ENCODE peak calls at places on chromosomes 13 and 19, in five cellular contexts. One of them, this sample, is unnamed.

GRCh38 chr19:37986048-37986750 is 79.2 kb downstream of the SIPA1L3 start:
- DNase-seq in H54: no peak
- DNase-seq in ACHN: no peak
- DNase-seq in colonic mucosa: no peak
- DNase-seq in putamen: no peak
- DNase-seq in this sample: no peak

GRCh38 chr19:18594824-18595373 is 6.3 kb downstream of the REX1BD start:
- DNase-seq in ACHN: no peak
- DNase-seq in colonic mucosa: no peak
- DNase-seq in H54: no peak
- DNase-seq in putamen: no peak
- DNase-seq in this sample: no peak

GRCh38 chr19:6423499-6424189 is 967 bp downstream of the KHSRP start:
- DNase-seq in putamen: no peak
- DNase-seq in H54: peak; percentile 75
- DNase-seq in ACHN: peak; percentile 42
- DNase-seq in colonic mucosa: peak; percentile 55
- DNase-seq in this sample: no peak

GRCh38 chr13:72166102-72166660 is 299.2 kb upstream of the DACH1 start:
- DNase-seq in H54: no peak
- DNase-seq in colonic mucosa: no peak
- DNase-seq in putamen: no peak
- DNase-seq in ACHN: no peak
- DNase-seq in this sample: no peak

GRCh38 chr19:17236831-17237543 is 8.7 kb downstream of the NR2F6 start:
- DNase-seq in putamen: no peak
- DNase-seq in ACHN: no peak
- DNase-seq in colonic mucosa: no peak
- DNase-seq in H54: no peak
- DNase-seq in this sample: no peak

GRCh38 chr19:45677351-45678230 is 9.6 kb downstream of the GIPR start:
- DNase-seq in colonic mucosa: peak; percentile 96
- DNase-seq in ACHN: peak; percentile 87
- DNase-seq in H54: no peak
- DNase-seq in putamen: peak; percentile 78
- DNase-seq in this sample: peak; percentile 86

GRCh38 chr19:19749332-19750130 is 16.6 kb upstream of the ZNF14 start:
- DNase-seq in putamen: no peak
- DNase-seq in colonic mucosa: no peak
- DNase-seq in H54: no peak
- DNase-seq in ACHN: no peak
- DNase-seq in this sample: no peak

GRCh38 chr13:73273737-73274136 is 214.9 kb downstream of the KLF5 start:
- DNase-seq in ACHN: peak; percentile 85
- DNase-seq in putamen: no peak
- DNase-seq in colonic mucosa: no peak
- DNase-seq in H54: peak; percentile 12
- DNase-seq in this sample: no peak

GRCh38 chr19:40831502-40832430 is 18.5 kb downstream of the CYP2A6 start:
- DNase-seq in putamen: no peak
- DNase-seq in colonic mucosa: peak; percentile 67
- DNase-seq in H54: peak; percentile 52
- DNase-seq in ACHN: no peak
- DNase-seq in this sample: no peak

GRCh38 chr13:74306496-74306895 is 172.3 kb upstream of the KLF12 start:
- DNase-seq in ACHN: no peak
- DNase-seq in putamen: no peak
- DNase-seq in H54: no peak
- DNase-seq in colonic mucosa: no peak
- DNase-seq in this sample: no peak